ENCODE peak calls at places on chromosomes 13 and 19, in four cellular contexts. W is naive thymus-derived CD8-positive, alpha-beta T cell; F is OCI-LY7; X is stimulated activated CD4-positive, alpha-beta T cell treated with anti-CD3 and anti-CD28 coated beads, Interleukin-15, amount 100 ng/mL, for 24 hours. L is an unnamed sample.

GRCh38 chr19:32688315-32688714 is 3.3 kb upstream of the NUDT19 start:
- DNase-seq in W (no peak), X (no peak), F (no peak), L (no peak)

GRCh38 chr19:46624958-46625661 is at the start of gene PTGIR:
- DNase-seq in X (peak; percentile 73), W (no peak), F (no peak), L (no peak)

GRCh38 chr19:16834747-16835146 is 5.5 kb downstream of the SIN3B start:
- DNase-seq in X (peak; percentile 27), W (no peak), F (no peak), L (no peak)

GRCh38 chr19:39818626-39819097 is 15.3 kb downstream of the DYRK1B start:
- DNase-seq in X (no peak), F (no peak), W (no peak), L (no peak)

GRCh38 chr19:34319230-34319585 is 45.8 kb upstream of the GPI start:
- DNase-seq in W (no peak), F (no peak), X (no peak), L (no peak)

GRCh38 chr19:2038284-2039081 is 12.6 kb downstream of the MKNK2 start:
- DNase-seq in F (no peak), X (no peak), W (no peak), L (no peak)

GRCh38 chr19:30653646-30654386 is 281.6 kb downstream of the ZNF536 start:
- DNase-seq in W (no peak), X (no peak), F (no peak), L (no peak)

GRCh38 chr13:105991622-105992254 is 543.7 kb downstream of the EFNB2 start:
- DNase-seq in X (no peak), W (no peak), F (no peak), L (peak; percentile 62)

GRCh38 chr19:42132030-42132628 is at the start of gene POU2F2:
- DNase-seq in F (peak; percentile 92), W (peak; percentile 82), X (peak; percentile 92), L (no peak)

GRCh38 chr13:99267927-99268326 is 9.7 kb upstream of the GPR18 start:
- DNase-seq in W (no peak), F (no peak), X (no peak), L (no peak)